ENCODE peak calls at places on chromosomes 12 and 14, in five cellular contexts. C is heart right ventricle, R is keratinocyte, O is adrenal gland, V is Peyer's patch. Y is an unnamed sample.

GRCh38 chr12:67354322-67354721 is 85.2 kb downstream of the CAND1 start:
- DNase-seq in C (no peak), R (no peak), O (no peak), V (no peak), Y (no peak)

GRCh38 chr12:45122776-45123380 is 72.0 kb upstream of the DBX2 start:
- DNase-seq in C (no peak), R (no peak), O (no peak), V (no peak), Y (no peak)

GRCh38 chr12:75883241-75883640 is 148.3 kb downstream of the PHLDA1 start:
- DNase-seq in C (no peak), R (no peak), O (no peak), V (no peak), Y (no peak)

GRCh38 chr12:51371295-51371953 is 19.8 kb downstream of the GALNT6 start:
- DNase-seq in C (no peak), R (peak), O (peak), V (no peak), Y (peak)

GRCh38 chr12:124938066-124938465 is 23.6 kb upstream of the UBC start:
- DNase-seq in C (no peak), R (no peak), O (no peak), V (no peak), Y (no peak)

GRCh38 chr14:94355191-94355794 is 32.2 kb upstream of the SERPINA6 start:
- DNase-seq in C (peak), R (no peak), O (no peak), V (no peak), Y (peak)

GRCh38 chr14:35878272-35879140 is 52.4 kb downstream of the BRMS1L start:
- DNase-seq in C (no peak), R (no peak), O (peak), V (no peak), Y (no peak)

GRCh38 chr12:3905664-3906063 is 32.5 kb upstream of the PARP11 start:
- DNase-seq in C (no peak), R (no peak), O (no peak), V (no peak), Y (no peak)

GRCh38 chr14:49641697-49642129 is 6.7 kb upstream of the DNAAF2 start:
- DNase-seq in C (no peak), R (no peak), O (no peak), V (no peak), Y (no peak)

GRCh38 chr12:42145552-42146215 is 1.0 kb upstream of the GXYLT1 start:
- DNase-seq in C (no peak), R (no peak), O (no peak), V (no peak), Y (no peak)

GRCh38 chr12:15931590-15932053 is 20.5 kb downstream of the DERA start:
- DNase-seq in C (no peak), R (no peak), O (no peak), V (no peak), Y (no peak)

GRCh38 chr12:15924956-15925355 is 13.8 kb downstream of the DERA start:
- DNase-seq in C (no peak), R (no peak), O (no peak), V (no peak), Y (no peak)

GRCh38 chr12:15928870-15929571 is 17.9 kb downstream of the DERA start:
- DNase-seq in C (peak), R (no peak), O (no peak), V (no peak), Y (no peak)

GRCh38 chr12:15932975-15933374 is 21.8 kb downstream of the DERA start:
- DNase-seq in C (no peak), R (no peak), O (no peak), V (no peak), Y (no peak)

DNA sequence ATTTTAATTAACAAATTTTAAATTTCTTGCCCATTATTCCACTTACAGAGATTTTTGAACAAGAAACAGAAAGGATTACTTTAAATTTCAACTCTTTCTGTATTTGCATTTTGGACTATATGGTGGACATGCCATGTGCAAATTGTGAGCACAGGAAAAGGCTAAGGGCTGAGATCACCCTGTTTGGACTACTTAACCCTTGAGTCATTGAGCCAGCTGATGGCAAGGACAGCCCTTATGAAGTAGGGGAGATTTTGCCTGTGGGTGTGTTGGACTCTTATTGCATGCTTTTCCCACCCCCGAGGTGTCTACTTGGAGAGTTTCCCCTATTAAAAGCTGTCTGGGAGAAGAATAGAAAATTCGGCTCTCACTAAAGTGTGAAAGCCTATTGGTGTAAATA is 17.2 kb downstream of the DERA start:
- DNase-seq in C (no peak), R (no peak), O (no peak), V (no peak), Y (no peak)
- H3K4me3 ChIP-seq in C (no peak), R (no peak), O (no peak), V (no peak), Y (no peak)

DNA sequence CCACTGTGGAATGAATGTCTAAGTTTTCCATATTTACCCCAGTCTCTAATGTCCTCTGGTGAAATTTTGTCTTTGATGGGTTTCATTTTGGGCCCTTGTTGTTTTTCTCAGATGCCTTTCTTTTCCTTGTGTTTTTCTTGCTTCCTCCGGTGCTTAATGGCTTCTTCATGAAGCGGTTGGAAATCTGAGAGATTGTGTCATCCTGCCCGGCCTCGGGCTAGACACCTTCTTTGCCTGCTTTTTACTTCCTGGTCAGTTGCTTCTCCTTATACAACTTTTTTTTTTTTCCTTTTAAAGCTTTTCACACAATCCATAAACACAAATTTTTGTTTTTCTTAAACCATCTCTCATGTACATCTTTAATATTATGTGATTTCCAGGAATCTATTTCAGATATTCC is 7.1 kb downstream of the ETV6 start:
- DNase-seq in C (no peak), R (no peak), O (no peak), V (no peak), Y (no peak)
- H3K27ac ChIP-seq in C (no peak), R (no peak), O (no peak), V (no peak), Y (no peak)

GRCh38 chr14:21985081-21985480 is 311.5 kb upstream of the OR4E1 start:
- DNase-seq in C (no peak), R (no peak), O (no peak), V (no peak), Y (no peak)

GRCh38 chr14:21990116-21990515 is 316.5 kb upstream of the OR4E1 start:
- DNase-seq in C (no peak), R (no peak), O (no peak), V (no peak), Y (no peak)

GRCh38 chr14:21988413-21988812 is 314.8 kb upstream of the OR4E1 start:
- DNase-seq in C (no peak), R (no peak), O (no peak), V (no peak), Y (no peak)

GRCh38 chr14:21989090-21989489 is 315.5 kb upstream of the OR4E1 start:
- DNase-seq in C (no peak), R (no peak), O (no peak), V (no peak), Y (no peak)

DNA sequence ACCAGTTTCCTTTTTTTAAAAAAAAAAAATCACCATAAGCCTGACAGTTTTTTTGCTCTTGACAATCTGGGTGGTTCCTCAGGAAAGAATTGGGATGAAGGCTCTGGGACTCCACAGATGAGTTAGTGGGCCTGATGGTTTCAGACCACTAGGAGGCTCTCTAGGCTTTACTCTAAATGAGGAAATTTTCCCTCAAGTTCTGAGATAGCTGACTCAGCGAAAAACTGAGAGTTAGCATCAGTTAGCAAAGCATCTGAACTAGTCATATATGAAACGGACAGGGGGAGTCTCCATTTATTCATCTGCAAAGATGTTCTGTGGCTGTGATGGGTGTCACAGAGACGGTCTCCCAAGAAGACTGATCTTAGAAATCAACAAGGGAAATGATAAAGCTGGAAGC is 314.3 kb upstream of the OR4E1 start:
- DNase-seq in C (no peak), R (no peak), O (no peak), V (no peak), Y (no peak)
- H3K4me3 ChIP-seq in C (no peak), R (no peak), O (no peak), V (no peak), Y (no peak)

GRCh38 chr12:65327207-65328076 is 49.0 kb downstream of the MSRB3 start:
- DNase-seq in C (no peak), R (no peak), O (no peak), V (no peak), Y (no peak)

GRCh38 chr12:65331456-65331855 is 53.0 kb downstream of the MSRB3 start:
- DNase-seq in C (no peak), R (no peak), O (no peak), V (no peak), Y (no peak)

GRCh38 chr12:65334534-65334933 is 56.1 kb downstream of the MSRB3 start:
- DNase-seq in C (no peak), R (no peak), O (no peak), V (no peak), Y (no peak)

GRCh38 chr12:65333649-65334048 is 55.2 kb downstream of the MSRB3 start:
- DNase-seq in C (no peak), R (no peak), O (no peak), V (no peak), Y (no peak)

GRCh38 chr12:65330341-65330740 is 51.9 kb downstream of the MSRB3 start:
- DNase-seq in C (no peak), R (no peak), O (no peak), V (no peak), Y (no peak)
- H3K27ac ChIP-seq in C (no peak), R (no peak), O (no peak), V (no peak), Y (no peak)

DNA sequence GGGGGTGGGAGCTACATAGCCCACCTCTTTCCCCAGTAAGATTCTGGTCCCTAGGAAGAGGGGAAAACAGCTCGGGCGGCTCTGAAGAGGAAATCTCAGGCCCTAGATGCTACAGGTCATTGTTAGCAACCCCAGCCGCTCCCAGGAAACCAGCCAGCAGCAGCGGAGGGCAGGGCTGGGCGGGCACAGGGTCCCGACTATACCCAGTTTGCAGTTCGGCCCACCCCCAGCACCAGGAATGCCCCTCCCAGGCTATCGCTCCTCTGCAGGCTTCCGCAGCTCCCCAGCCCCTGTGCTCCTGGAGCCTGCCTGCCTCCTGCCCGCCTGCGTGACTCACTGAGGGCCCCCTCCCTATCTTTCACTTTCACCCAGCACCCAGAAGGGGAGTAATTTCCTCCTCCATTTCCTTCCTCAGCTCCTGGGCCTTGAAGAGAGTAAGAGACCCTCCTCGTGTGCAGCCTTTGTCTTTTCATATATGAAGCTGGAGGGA is 27.2 kb upstream of the PNMA1 start:
- DNase-seq in C (peak), R (no peak), O (peak), V (peak), Y (peak)
- H3K4me3 ChIP-seq in C (peak), R (no peak), O (no peak), V (peak), Y (peak)